ENCODE peak calls at places on chromosomes 2 and 18, in ten cellular contexts. One of them, this sample, is unnamed.

GRCh38 chr2:55776479-55776878 is 82.8 kb upstream of the PNPT1 start:
- DNase-seq in testis: no peak
- DNase-seq in A549: no peak
- DNase-seq in endothelial cell of umbilical vein: no peak
- DNase-seq in IMR-90: no peak
- DNase-seq in adrenal gland: no peak
- DNase-seq in ovary: no peak
- DNase-seq in HCT116: no peak
- DNase-seq in suprapubic skin: no peak
- DNase-seq in NB4: no peak
- DNase-seq in this sample: no peak

GRCh38 chr2:186130678-186131511 is 355.2 kb upstream of the ZC3H15 start:
- DNase-seq in testis: no peak
- DNase-seq in A549: no peak
- DNase-seq in endothelial cell of umbilical vein: no peak
- DNase-seq in IMR-90: no peak
- DNase-seq in adrenal gland: no peak
- DNase-seq in ovary: no peak
- DNase-seq in HCT116: no peak
- DNase-seq in suprapubic skin: no peak
- DNase-seq in NB4: no peak
- DNase-seq in this sample: no peak

GRCh38 chr18:62187543-62188378 is 706 bp downstream of the RELCH start:
- DNase-seq in testis: peak; percentile 33
- DNase-seq in A549: no peak
- DNase-seq in endothelial cell of umbilical vein: peak; percentile 36
- DNase-seq in IMR-90: peak; percentile 21
- DNase-seq in adrenal gland: peak; percentile 26
- DNase-seq in ovary: no peak
- DNase-seq in HCT116: no peak
- DNase-seq in suprapubic skin: no peak
- DNase-seq in NB4: peak; percentile 72
- DNase-seq in this sample: peak; percentile 19

GRCh38 chr18:1618364-1618763 is 713.7 kb downstream of the ADCYAP1 start:
- DNase-seq in testis: no peak
- DNase-seq in A549: no peak
- DNase-seq in endothelial cell of umbilical vein: no peak
- DNase-seq in IMR-90: no peak
- DNase-seq in adrenal gland: no peak
- DNase-seq in ovary: no peak
- DNase-seq in HCT116: no peak
- DNase-seq in suprapubic skin: no peak
- DNase-seq in NB4: no peak
- DNase-seq in this sample: no peak

GRCh38 chr2:170250584-170250983 is 72.6 kb downstream of the MYO3B start:
- DNase-seq in testis: no peak
- DNase-seq in A549: no peak
- DNase-seq in endothelial cell of umbilical vein: no peak
- DNase-seq in IMR-90: no peak
- DNase-seq in adrenal gland: no peak
- DNase-seq in ovary: no peak
- DNase-seq in HCT116: no peak
- DNase-seq in suprapubic skin: no peak
- DNase-seq in NB4: no peak
- DNase-seq in this sample: no peak

GRCh38 chr2:98835831-98836385 is 100.1 kb downstream of the CRACDL start:
- DNase-seq in testis: no peak
- DNase-seq in A549: no peak
- DNase-seq in endothelial cell of umbilical vein: no peak
- DNase-seq in IMR-90: no peak
- DNase-seq in adrenal gland: no peak
- DNase-seq in ovary: no peak
- DNase-seq in HCT116: no peak
- DNase-seq in suprapubic skin: no peak
- DNase-seq in NB4: peak; percentile 96
- DNase-seq in this sample: no peak

GRCh38 chr2:208074610-208075356 is 49.5 kb upstream of the PLEKHM3 start:
- DNase-seq in testis: no peak
- DNase-seq in A549: no peak
- DNase-seq in endothelial cell of umbilical vein: no peak
- DNase-seq in IMR-90: no peak
- DNase-seq in adrenal gland: no peak
- DNase-seq in ovary: no peak
- DNase-seq in HCT116: no peak
- DNase-seq in suprapubic skin: no peak
- DNase-seq in NB4: no peak
- DNase-seq in this sample: peak; percentile 44

GRCh38 chr2:150027164-150027563 is 439.6 kb upstream of the MMADHC start:
- DNase-seq in testis: no peak
- DNase-seq in A549: no peak
- DNase-seq in endothelial cell of umbilical vein: peak; percentile 82
- DNase-seq in IMR-90: no peak
- DNase-seq in adrenal gland: no peak
- DNase-seq in ovary: no peak
- DNase-seq in HCT116: no peak
- DNase-seq in suprapubic skin: no peak
- DNase-seq in NB4: no peak
- DNase-seq in this sample: no peak

GRCh38 chr2:36618381-36618780 is 20.4 kb upstream of the FEZ2 start:
- DNase-seq in testis: peak; percentile 82
- DNase-seq in A549: peak; percentile 71
- DNase-seq in endothelial cell of umbilical vein: peak; percentile 83
- DNase-seq in IMR-90: peak; percentile 82
- DNase-seq in adrenal gland: peak; percentile 27
- DNase-seq in ovary: no peak
- DNase-seq in HCT116: peak; percentile 81
- DNase-seq in suprapubic skin: no peak
- DNase-seq in NB4: peak; percentile 79
- DNase-seq in this sample: no peak

GRCh38 chr18:9466127-9466526 is 9.2 kb upstream of the RALBP1 start:
- DNase-seq in testis: no peak
- DNase-seq in A549: no peak
- DNase-seq in endothelial cell of umbilical vein: no peak
- DNase-seq in IMR-90: no peak
- DNase-seq in adrenal gland: no peak
- DNase-seq in ovary: no peak
- DNase-seq in HCT116: no peak
- DNase-seq in suprapubic skin: no peak
- DNase-seq in NB4: no peak
- DNase-seq in this sample: no peak
- TF ChIP-seq POLR2A in testis: no peak
- TF ChIP-seq POLR2A in A549: no peak
- TF ChIP-seq POLR2A in endothelial cell of umbilical vein: no peak
- TF ChIP-seq POLR2A in IMR-90: no peak
- TF ChIP-seq POLR2A in adrenal gland: no peak
- TF ChIP-seq POLR2A in ovary: no peak
- TF ChIP-seq POLR2A in HCT116: no peak
- TF ChIP-seq POLR2A in suprapubic skin: no peak
- TF ChIP-seq POLR2A in NB4: no peak
- TF ChIP-seq POLR2A in this sample: no peak

GRCh38 chr2:159904127-159904564 is 106.1 kb upstream of the CD302 start:
- DNase-seq in testis: no peak
- DNase-seq in A549: no peak
- DNase-seq in endothelial cell of umbilical vein: peak; percentile 22
- DNase-seq in IMR-90: no peak
- DNase-seq in adrenal gland: peak; percentile 1
- DNase-seq in ovary: no peak
- DNase-seq in HCT116: no peak
- DNase-seq in suprapubic skin: no peak
- DNase-seq in NB4: peak; percentile 86
- DNase-seq in this sample: peak; percentile 50

GRCh38 chr2:159903404-159904126 is 105.6 kb upstream of the CD302 start:
- DNase-seq in testis: no peak
- DNase-seq in A549: no peak
- DNase-seq in endothelial cell of umbilical vein: peak; percentile 77
- DNase-seq in IMR-90: no peak
- DNase-seq in adrenal gland: peak; percentile 12
- DNase-seq in ovary: no peak
- DNase-seq in HCT116: no peak
- DNase-seq in suprapubic skin: no peak
- DNase-seq in NB4: peak; percentile 34
- DNase-seq in this sample: peak; percentile 63

GRCh38 chr2:159906315-159906714 is 108.3 kb upstream of the CD302 start:
- DNase-seq in testis: no peak
- DNase-seq in A549: no peak
- DNase-seq in endothelial cell of umbilical vein: no peak
- DNase-seq in IMR-90: no peak
- DNase-seq in adrenal gland: no peak
- DNase-seq in ovary: no peak
- DNase-seq in HCT116: no peak
- DNase-seq in suprapubic skin: no peak
- DNase-seq in NB4: no peak
- DNase-seq in this sample: no peak

GRCh38 chr2:159905901-159906300 is 107.9 kb upstream of the CD302 start:
- DNase-seq in testis: no peak
- DNase-seq in A549: no peak
- DNase-seq in endothelial cell of umbilical vein: no peak
- DNase-seq in IMR-90: no peak
- DNase-seq in adrenal gland: no peak
- DNase-seq in ovary: no peak
- DNase-seq in HCT116: no peak
- DNase-seq in suprapubic skin: no peak
- DNase-seq in NB4: no peak
- DNase-seq in this sample: no peak

GRCh38 chr2:159904565-159905281 is 106.7 kb upstream of the CD302 start:
- DNase-seq in testis: peak; percentile 60
- DNase-seq in A549: peak; percentile 35
- DNase-seq in endothelial cell of umbilical vein: peak; percentile 20
- DNase-seq in IMR-90: no peak
- DNase-seq in adrenal gland: peak; percentile 38
- DNase-seq in ovary: no peak
- DNase-seq in HCT116: no peak
- DNase-seq in suprapubic skin: peak; percentile 82
- DNase-seq in NB4: peak; percentile 93
- DNase-seq in this sample: peak; percentile 84
- TF ChIP-seq POLR2A in testis: no peak
- TF ChIP-seq POLR2A in A549: no peak
- TF ChIP-seq POLR2A in endothelial cell of umbilical vein: no peak
- TF ChIP-seq POLR2A in IMR-90: no peak
- TF ChIP-seq POLR2A in adrenal gland: no peak
- TF ChIP-seq POLR2A in ovary: no peak
- TF ChIP-seq POLR2A in HCT116: no peak
- TF ChIP-seq POLR2A in suprapubic skin: no peak
- TF ChIP-seq POLR2A in NB4: peak; percentile 58
- TF ChIP-seq POLR2A in this sample: no peak

DNA sequence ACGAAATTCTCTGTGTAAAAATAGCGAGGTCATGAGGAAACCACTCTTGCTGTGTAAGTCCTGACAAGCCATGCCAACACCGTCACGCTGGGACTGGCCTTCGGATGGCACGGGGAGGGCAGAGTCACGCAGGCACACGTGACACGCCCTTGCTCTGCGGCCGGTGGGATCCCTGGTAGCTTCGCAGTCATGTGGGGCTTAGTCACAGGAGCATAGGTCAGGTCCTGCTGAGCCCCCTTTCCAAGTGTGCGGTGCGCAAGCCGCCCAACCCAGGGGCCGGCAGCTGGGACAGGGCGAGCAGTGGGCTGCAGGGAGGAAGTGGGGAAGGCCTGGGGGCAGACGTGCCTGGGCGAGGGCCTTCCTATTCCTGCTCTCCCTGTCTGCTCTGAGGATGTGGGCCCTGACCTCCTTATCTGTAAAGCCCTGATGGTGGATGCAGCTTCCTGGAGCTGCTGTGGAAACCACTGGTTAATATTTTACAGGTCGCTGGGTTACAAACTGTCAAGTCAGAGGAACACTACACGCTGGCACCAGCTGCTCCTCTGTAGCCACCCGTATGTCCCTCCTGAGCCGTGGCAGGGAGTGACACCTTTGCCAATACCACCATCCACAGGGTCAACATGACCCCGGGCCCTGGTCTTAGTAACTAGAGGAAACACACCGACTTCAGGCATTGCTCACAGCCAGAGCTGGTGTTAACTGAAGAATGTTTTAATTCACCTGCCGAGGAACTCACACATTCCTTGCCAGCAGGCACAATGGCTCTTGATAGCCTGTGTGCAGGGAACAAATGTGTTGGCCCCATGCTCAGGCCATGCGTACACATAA is 17.8 kb downstream of the MBP start:
- DNase-seq in testis: peak; percentile 92
- DNase-seq in A549: peak; percentile 84
- DNase-seq in endothelial cell of umbilical vein: peak; percentile 82
- DNase-seq in IMR-90: peak; percentile 94
- DNase-seq in adrenal gland: peak; percentile 92
- DNase-seq in ovary: peak; percentile 87
- DNase-seq in HCT116: no peak
- DNase-seq in suprapubic skin: peak; percentile 96
- DNase-seq in NB4: peak; percentile 96
- DNase-seq in this sample: peak; percentile 74
- TF ChIP-seq POLR2A in testis: no peak
- TF ChIP-seq POLR2A in A549: no peak
- TF ChIP-seq POLR2A in endothelial cell of umbilical vein: no peak
- TF ChIP-seq POLR2A in IMR-90: no peak
- TF ChIP-seq POLR2A in adrenal gland: no peak
- TF ChIP-seq POLR2A in ovary: no peak
- TF ChIP-seq POLR2A in HCT116: no peak
- TF ChIP-seq POLR2A in suprapubic skin: no peak
- TF ChIP-seq POLR2A in NB4: no peak
- TF ChIP-seq POLR2A in this sample: no peak

GRCh38 chr2:240136013-240136670 is at the start of gene COPS9:
- DNase-seq in testis: peak; percentile 94
- DNase-seq in A549: peak; percentile 85
- DNase-seq in endothelial cell of umbilical vein: peak; percentile 85
- DNase-seq in IMR-90: peak; percentile 85
- DNase-seq in adrenal gland: peak; percentile 88
- DNase-seq in ovary: peak; percentile 82
- DNase-seq in HCT116: peak; percentile 61
- DNase-seq in suprapubic skin: peak; percentile 92
- DNase-seq in NB4: peak; percentile 93
- DNase-seq in this sample: peak; percentile 87
- TF ChIP-seq POLR2A in testis: no peak
- TF ChIP-seq POLR2A in A549: peak; percentile 85
- TF ChIP-seq POLR2A in endothelial cell of umbilical vein: peak; percentile 72
- TF ChIP-seq POLR2A in IMR-90: peak; percentile 83
- TF ChIP-seq POLR2A in adrenal gland: peak; percentile 52
- TF ChIP-seq POLR2A in ovary: peak; percentile 42
- TF ChIP-seq POLR2A in HCT116: no peak
- TF ChIP-seq POLR2A in suprapubic skin: peak; percentile 19
- TF ChIP-seq POLR2A in NB4: peak; percentile 60
- TF ChIP-seq POLR2A in this sample: peak; percentile 69

This sample was measured in thyroid gland.